ENCODE peak calls at places on chromosomes 2 and 18, in seven cellular contexts. H is HCT116, U is uterus, X is testis, B is K562, W is Peyer's patch, L is stomach. K is an unnamed sample.

GRCh38 chr18:7568426-7568825 is 1.3 kb downstream of the PTPRM start:
- DNase-seq in W (no peak), X (peak; percentile 53), U (peak; percentile 37), B (no peak), H (no peak), L (peak; percentile 28), K (no peak)

GRCh38 chr2:142415461-142415860 is 284.6 kb upstream of the LRP1B start:
- DNase-seq in U (no peak), L (no peak), H (no peak), X (no peak), W (no peak), B (no peak), K (no peak)

GRCh38 chr18:26471826-26472225 is 76.5 kb downstream of the KCTD1 start:
- DNase-seq in B (no peak), U (no peak), L (no peak), H (no peak), X (no peak), W (no peak), K (no peak)

GRCh38 chr18:62048279-62048678 is 138.6 kb downstream of the PIGN start:
- DNase-seq in W (no peak), H (no peak), B (no peak), L (no peak), U (no peak), X (no peak), K (no peak)

GRCh38 chr2:118718921-118719320 is 128.5 kb downstream of the EN1 start:
- DNase-seq in U (no peak), L (no peak), W (no peak), X (no peak), H (no peak), B (no peak), K (no peak)

GRCh38 chr2:151437630-151438029 is 27.9 kb downstream of the RIF1 start:
- DNase-seq in U (no peak), B (no peak), H (peak; percentile 10), W (no peak), L (no peak), X (no peak), K (peak; percentile 38)

GRCh38 chr2:60880633-60880987 is 764 bp upstream of the REL start:
- DNase-seq in X (no peak), W (no peak), H (no peak), L (no peak), U (no peak), B (no peak), K (no peak)

GRCh38 chr2:45669109-45669508 is 17.6 kb downstream of the PRKCE start:
- DNase-seq in U (no peak), H (no peak), W (no peak), B (no peak), X (no peak), L (no peak), K (no peak)

GRCh38 chr2:234494361-234495075 is 2.4 kb downstream of the ARL4C start:
- DNase-seq in H (no peak), L (peak; percentile 37), B (no peak), U (no peak), W (no peak), X (no peak), K (no peak)

GRCh38 chr2:196586511-196586991 is 53.0 kb upstream of the CCDC150 start:
- DNase-seq in U (no peak), X (no peak), H (no peak), B (no peak), L (no peak), W (no peak), K (no peak)

GRCh38 chr2:12008425-12009061 is 262.1 kb downstream of the LPIN1 start:
- DNase-seq in X (no peak), B (no peak), L (no peak), U (no peak), H (no peak), W (no peak), K (peak; percentile 51)

GRCh38 chr18:45997689-45998088 is 30.6 kb upstream of the EPG5 start:
- DNase-seq in H (no peak), U (no peak), X (no peak), B (no peak), W (no peak), L (no peak), K (no peak)

GRCh38 chr2:100446696-100447095 is 23.6 kb upstream of the NMS start:
- DNase-seq in U (no peak), L (no peak), X (no peak), H (no peak), B (no peak), W (no peak), K (no peak)

GRCh38 chr2:191166111-191166755 is 15.4 kb upstream of the STAT4 start:
- DNase-seq in L (no peak), H (no peak), X (no peak), U (no peak), B (no peak), W (no peak), K (no peak)

GRCh38 chr2:168490015-168490874 is 34.2 kb downstream of the CERS6 start:
- DNase-seq in H (no peak), U (no peak), X (no peak), L (no peak), W (no peak), B (no peak), K (peak; percentile 87)

GRCh38 chr2:39875182-39875913 is 96.3 kb upstream of the THUMPD2 start:
- DNase-seq in L (no peak), U (peak; percentile 68), B (no peak), H (no peak), X (peak; percentile 63), W (no peak), K (peak; percentile 13)

DNA sequence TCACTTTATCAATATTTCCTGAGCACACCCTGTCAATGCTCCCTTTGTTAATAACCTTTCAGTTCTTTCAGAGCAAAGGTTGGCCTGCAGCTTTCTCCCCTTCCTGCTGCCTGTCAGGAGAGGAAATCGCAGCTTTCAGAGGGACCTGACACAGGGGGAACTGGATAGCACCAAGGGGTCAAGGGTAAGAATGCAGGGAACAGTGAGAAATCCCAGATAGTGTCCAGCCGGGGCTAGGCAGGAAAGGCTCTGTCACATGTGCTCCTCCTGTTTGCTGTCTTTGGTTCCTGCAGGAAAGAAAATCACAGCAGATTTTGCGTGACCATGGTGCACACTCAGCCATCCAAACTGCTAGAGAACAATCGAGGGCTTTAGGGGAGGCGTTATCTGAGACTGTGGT is 177.7 kb downstream of the ICOS start:
- DNase-seq in X (no peak), L (no peak), B (no peak), U (no peak), H (no peak), W (no peak), K (no peak)
- TF ChIP-seq POLR2A in X (no peak), L (no peak), B (no peak), U (no peak), H (no peak), W (no peak), K (no peak)

GRCh38 chr2:424306-425172 is 136.6 kb upstream of the ALKAL2 start:
- DNase-seq in W (no peak), H (no peak), L (no peak), U (no peak), X (no peak), B (no peak), K (no peak)
- H3K4me3 ChIP-seq in W (no peak overlapping the region), H (no peak overlapping the region), L (no peak overlapping the region), U (no peak overlapping the region), X (no peak overlapping the region), B (no peak overlapping the region), K (no peak overlapping the region)

GRCh38 chr2:172101707-172102158 is 967 bp downstream of the DLX2 start:
- DNase-seq in L (no peak), B (no peak), W (no peak), H (no peak), U (no peak), X (no peak), K (peak; percentile 61)

GRCh38 chr2:172101008-172101706 is 1.5 kb downstream of the DLX2 start:
- DNase-seq in X (no peak), U (no peak), W (no peak), L (no peak), H (no peak), B (no peak), K (peak; percentile 74)

GRCh38 chr2:172102159-172102857 is 392 bp downstream of the DLX2 start:
- DNase-seq in H (no peak), U (no peak), X (no peak), L (no peak), B (peak; percentile 82), W (no peak), K (peak; percentile 87)

GRCh38 chr2:172103471-172104292 is 982 bp upstream of the DLX2 start:
- DNase-seq in L (peak; percentile 82), X (peak; percentile 92), H (peak; percentile 81), W (peak; percentile 41), B (peak; percentile 91), U (peak; percentile 48), K (peak; percentile 90)

DNA sequence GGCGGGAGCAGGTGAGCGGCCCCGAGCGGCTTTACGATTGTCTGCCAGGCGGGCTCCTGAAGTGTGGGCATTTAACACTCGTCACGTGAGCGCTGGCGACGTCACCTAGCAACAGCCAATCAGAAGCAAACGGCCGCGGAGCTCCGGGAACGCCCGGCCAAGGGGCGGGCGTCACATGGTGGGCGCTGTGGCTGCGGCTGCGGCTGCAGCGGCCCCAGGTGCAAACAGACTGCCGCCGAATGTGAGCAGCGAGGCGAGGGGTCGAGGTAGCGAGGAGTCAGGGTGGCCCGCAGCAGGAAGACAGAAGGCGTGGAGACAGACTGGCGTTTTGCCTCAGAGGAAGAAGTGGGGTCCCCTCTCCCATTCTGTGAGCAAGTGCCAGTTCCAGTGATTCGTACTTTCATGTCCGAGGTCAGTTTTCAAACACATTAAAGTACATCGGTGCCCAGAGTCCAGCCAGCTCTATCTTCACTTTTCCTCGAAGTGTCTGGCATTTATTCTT is at the start of gene DLX2:
- DNase-seq in H (peak; percentile 85), X (peak; percentile 92), B (peak; percentile 96), W (peak; percentile 71), U (peak; percentile 40), L (peak; percentile 78), K (peak; percentile 93)
- TF ChIP-seq POLR2A in H (no peak), X (no peak), B (peak; percentile 66), W (no peak), U (no peak), L (no peak), K (no peak)

GRCh38 chr2:163735692-163736432 is at the start of gene FIGN:
- DNase-seq in H (no peak), B (no peak), X (peak; percentile 84), U (peak; percentile 76), L (peak; percentile 73), W (no peak), K (no peak)

GRCh38 chr2:163734911-163735691 is 707 bp downstream of the FIGN start:
- DNase-seq in L (no peak), W (no peak), X (no peak), B (no peak), U (no peak), H (no peak), K (no peak)

GRCh38 chr2:163732718-163733117 is 3.1 kb downstream of the FIGN start:
- DNase-seq in X (peak; percentile 34), L (no peak), H (no peak), U (no peak), B (no peak), W (no peak), K (no peak)

GRCh38 chr2:163733301-163733938 is 2.4 kb downstream of the FIGN start:
- DNase-seq in U (peak; percentile 14), L (no peak), X (peak; percentile 51), B (no peak), H (no peak), W (no peak), K (no peak)

DNA sequence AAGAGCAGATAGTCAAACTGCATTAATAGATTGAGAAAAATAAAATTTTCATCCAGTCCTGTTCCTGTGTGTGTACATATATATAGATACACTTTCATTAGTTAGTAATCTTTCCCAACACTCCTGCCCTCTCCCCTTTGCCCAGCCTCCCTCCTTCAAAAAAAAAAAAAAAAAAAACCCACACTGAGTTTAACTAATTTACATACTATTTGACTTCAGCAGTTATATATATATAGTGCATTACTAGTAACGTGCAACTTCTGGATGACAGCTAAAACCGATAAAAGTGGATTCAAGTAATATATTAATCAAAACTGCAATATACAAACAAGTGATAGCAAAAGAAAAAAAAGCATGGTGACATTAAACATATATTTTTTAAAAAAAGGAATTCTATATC is 1.4 kb downstream of the FIGN start:
- DNase-seq in W (no peak), H (no peak), B (no peak), X (no peak), U (no peak), L (no peak), K (no peak)
- H3K4me3 ChIP-seq in W (peak overlapping the region; percentile 61), H (no peak overlapping the region), B (no peak overlapping the region), X (peak overlapping the region; percentile 72), U (peak overlapping the region; percentile 78), L (peak overlapping the region; percentile 55), K (no peak overlapping the region)

K was measured in NB4.